ENCODE peak calls at places on chromosomes 4 and X, in eight cellular contexts. C is non-pigmented ciliary epithelial cell; I is brain microvascular endothelial cell; Z is sciatic nerve; A is stimulated activated CD4-positive, alpha-beta T cell treated with anti-CD3 and anti-CD28 coated beads, TNF-alpha, amount 100 ng/mL, for 24 hours; Q is NCI-H1105; L is SK-N-SH; P is stimulated activated naive B cell treated with anti-CD40 and anti-IgM and Interleukin-4, amounts not matched to agents 10 μg/mL and 1 μg/mL and 100 μg/mL, for 72 hours. G is an unnamed sample.

GRCh38 chr4:106618920-106619319 is 250.3 kb upstream of the GIMD1 start:
- DNase-seq in I (no peak), Q (no peak), L (no peak), Z (no peak), P (no peak), A (no peak), C (no peak), G (no peak)

GRCh38 chr4:147287588-147287890 is 193.4 kb upstream of the EDNRA start:
- DNase-seq in C (no peak), A (no peak), L (no peak), I (no peak), Z (no peak), Q (no peak), P (no peak), G (no peak)

GRCh38 chrX:36963069-36963808 is 44.9 kb upstream of the FAM47C start:
- DNase-seq in A (no peak), Q (no peak), L (no peak), P (no peak), C (no peak), Z (no peak), I (no peak), G (peak)

GRCh38 chr4:89803915-89804314 is 33.0 kb downstream of the SNCA start:
- DNase-seq in Z (no peak), A (no peak), I (no peak), C (no peak), P (no peak), L (no peak), Q (no peak), G (no peak)

GRCh38 chr4:5795580-5795979 is 84.6 kb downstream of the EVC start:
- DNase-seq in L (no peak), I (no peak), C (no peak), P (no peak), Q (no peak), A (no peak), Z (no peak), G (no peak)

GRCh38 chrX:38514014-38514854 is 47.1 kb upstream of the TSPAN7 start:
- DNase-seq in Z (no peak), Q (peak), I (no peak), C (no peak), P (no peak), A (no peak), L (no peak), G (no peak)

GRCh38 chrX:64580035-64580434 is 184.8 kb upstream of the MTMR8 start:
- DNase-seq in I (no peak), Q (no peak), Z (no peak), A (no peak), P (peak), L (no peak), C (no peak), G (no peak)

GRCh38 chr4:11900277-11900676 is 471.6 kb upstream of the HS3ST1 start:
- DNase-seq in Q (no peak), I (no peak), A (no peak), Z (no peak), C (no peak), P (no peak), L (no peak), G (no peak)

G was measured in kidney tubule cell.